ENCODE peak calls at places on chromosomes 12 and 14, in ten cellular contexts. X is PC-9; K is mammary epithelial cell; U is CD8-positive, alpha-beta T cell; P is fibroblast of lung; A is HCT116; R is body of pancreas; Z is PC-3; M is thyroid gland; V is WERI-Rb-1. D is an unnamed sample.

GRCh38 chr14:59018978-59019377 is 169.5 kb upstream of the DAAM1 start:
- DNase-seq in X (no peak), K (no peak), U (no peak), P (no peak), A (no peak), R (no peak), Z (peak; percentile 53), M (no peak), V (peak; percentile 16), D (no peak)

GRCh38 chr14:85536835-85537195 is 6.9 kb downstream of the FLRT2 start:
- DNase-seq in X (no peak), K (no peak), U (no peak), P (peak; percentile 50), A (no peak), R (no peak), Z (no peak), M (no peak), V (no peak), D (no peak)

GRCh38 chr12:3119745-3120660 is 42.8 kb downstream of the TSPAN9 start:
- DNase-seq in X (peak; percentile 32), K (peak; percentile 69), U (no peak), P (peak; percentile 42), A (no peak), R (peak; percentile 84), Z (no peak), M (peak; percentile 89), V (no peak), D (peak; percentile 39)

GRCh38 chr12:132795847-132796246 is 32.8 kb downstream of the GOLGA3 start:
- DNase-seq in X (no peak), K (no peak), U (no peak), P (no peak), A (no peak), R (no peak), Z (no peak), M (no peak), V (no peak), D (no peak)

GRCh38 chr12:71947645-71948105 is 9.0 kb downstream of the TPH2 start:
- DNase-seq in X (peak; percentile 91), K (peak; percentile 87), U (no peak), P (peak; percentile 23), A (no peak), R (peak; percentile 11), Z (peak; percentile 63), M (peak; percentile 78), V (peak; percentile 82), D (peak; percentile 50)

GRCh38 chr12:59388176-59388575 is 207.7 kb upstream of the SLC16A7 start:
- DNase-seq in X (no peak), K (no peak), U (no peak), P (no peak), A (no peak), R (no peak), Z (peak; percentile 25), M (no peak), V (no peak), D (no peak)

GRCh38 chr14:95815226-95815690 is 61.4 kb upstream of the TUNAR start:
- DNase-seq in X (no peak), K (no peak), U (no peak), P (no peak), A (no peak), R (no peak), Z (no peak), M (no peak), V (no peak), D (no peak)

GRCh38 chr12:47216150-47216677 is 136.5 kb upstream of the AMIGO2 start:
- DNase-seq in X (no peak), K (no peak), U (peak; percentile 63), P (no peak), A (no peak), R (no peak), Z (no peak), M (no peak), V (no peak), D (no peak)

GRCh38 chr14:103298620-103299019 is 35.4 kb upstream of the EIF5 start:
- DNase-seq in X (no peak), K (no peak), U (no peak), P (no peak), A (no peak), R (no peak), Z (no peak), M (no peak), V (peak; percentile 32), D (no peak)

GRCh38 chr14:77409131-77409533 is 14.2 kb downstream of the NOXRED1 start:
- DNase-seq in X (no peak), K (peak; percentile 18), U (no peak), P (peak; percentile 4), A (peak; percentile 21), R (no peak), Z (peak; percentile 41), M (no peak), V (peak; percentile 36), D (no peak)

DNA sequence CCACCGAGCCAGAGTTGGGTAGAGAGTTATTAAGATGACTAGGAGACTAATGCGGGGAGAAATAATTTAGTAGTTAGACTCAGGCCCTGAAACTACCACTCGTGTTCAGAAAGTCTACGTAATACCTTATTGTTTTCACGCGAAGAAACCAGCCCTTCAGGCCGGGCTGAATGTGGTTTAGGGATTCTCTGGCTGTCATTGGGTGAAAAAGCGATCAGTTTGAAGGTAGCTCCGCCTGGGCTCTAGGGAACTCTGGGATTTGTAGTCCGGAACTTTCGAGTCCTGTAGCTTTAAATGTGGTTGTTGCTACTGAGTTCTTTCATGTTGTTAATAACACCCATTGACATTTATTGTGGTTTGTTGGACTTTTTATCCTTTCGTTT is 549 bp upstream of the WDR89 start:
- DNase-seq in X (peak; percentile 89), K (peak; percentile 93), U (peak; percentile 65), P (peak; percentile 97), A (peak; percentile 92), R (peak; percentile 85), Z (peak; percentile 95), M (peak; percentile 82), V (peak; percentile 78), D (peak; percentile 90)
- H3K27ac ChIP-seq in X (peak overlapping the region; percentile 90), K (peak overlapping the region; percentile 97), U (peak overlapping the region; percentile 94), P (peak overlapping the region; percentile 95), A (peak overlapping the region; percentile 92), R (peak overlapping the region; percentile 93), Z (peak overlapping the region; percentile 89), M (peak overlapping the region; percentile 91), V (peak overlapping the region; percentile 92), D (peak overlapping the region; percentile 96)

GRCh38 chr14:21072781-21073339 is 2.8 kb downstream of the ARHGEF40 start:
- DNase-seq in X (no peak), K (no peak), U (no peak), P (no peak), A (no peak), R (peak; percentile 61), Z (no peak), M (peak; percentile 24), V (no peak), D (no peak)
- TF ChIP-seq CTCF in X (no peak), K (no peak), U (no peak), P (no peak), A (no peak), R (no peak), Z (no peak), M (no peak), V (no peak), D (no peak)

DNA sequence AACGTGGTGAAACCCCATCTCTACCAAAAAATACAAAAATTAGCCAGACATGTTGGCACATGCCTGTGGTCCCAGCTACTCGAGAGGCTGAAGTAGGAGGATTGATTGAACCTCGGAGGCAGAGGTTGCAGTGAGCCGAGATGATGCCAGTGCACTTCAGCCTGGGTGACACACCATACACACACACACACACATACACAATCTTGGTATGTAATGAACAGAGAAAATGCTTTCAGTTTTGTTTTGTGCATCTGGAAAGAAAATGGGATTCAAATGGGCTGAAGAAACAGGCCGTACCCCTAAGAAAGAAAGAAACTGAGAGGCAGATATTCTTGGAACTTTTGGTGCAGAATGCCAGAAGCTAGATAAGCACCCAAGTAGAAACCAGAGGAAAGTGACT is 107.2 kb downstream of the PDE3A start:
- DNase-seq in X (no peak), K (no peak), U (no peak), P (peak; percentile 43), A (no peak), R (no peak), Z (no peak), M (no peak), V (no peak), D (no peak)
- H3K27ac ChIP-seq in X (no peak overlapping the region), K (no peak overlapping the region), U (no peak overlapping the region), P (no peak overlapping the region), A (no peak overlapping the region), R (no peak overlapping the region), Z (no peak overlapping the region), M (no peak overlapping the region), V (no peak overlapping the region), D (no peak overlapping the region)

GRCh38 chr14:75232597-75232996 is 46.0 kb upstream of the FOS start:
- DNase-seq in X (no peak), K (no peak), U (peak; percentile 33), P (no peak), A (no peak), R (no peak), Z (no peak), M (no peak), V (no peak), D (no peak)
- TF ChIP-seq CTCF in X (no peak), K (no peak), U (no peak), P (no peak), A (no peak), R (no peak), Z (no peak), M (no peak), V (no peak), D (no peak)

DNA sequence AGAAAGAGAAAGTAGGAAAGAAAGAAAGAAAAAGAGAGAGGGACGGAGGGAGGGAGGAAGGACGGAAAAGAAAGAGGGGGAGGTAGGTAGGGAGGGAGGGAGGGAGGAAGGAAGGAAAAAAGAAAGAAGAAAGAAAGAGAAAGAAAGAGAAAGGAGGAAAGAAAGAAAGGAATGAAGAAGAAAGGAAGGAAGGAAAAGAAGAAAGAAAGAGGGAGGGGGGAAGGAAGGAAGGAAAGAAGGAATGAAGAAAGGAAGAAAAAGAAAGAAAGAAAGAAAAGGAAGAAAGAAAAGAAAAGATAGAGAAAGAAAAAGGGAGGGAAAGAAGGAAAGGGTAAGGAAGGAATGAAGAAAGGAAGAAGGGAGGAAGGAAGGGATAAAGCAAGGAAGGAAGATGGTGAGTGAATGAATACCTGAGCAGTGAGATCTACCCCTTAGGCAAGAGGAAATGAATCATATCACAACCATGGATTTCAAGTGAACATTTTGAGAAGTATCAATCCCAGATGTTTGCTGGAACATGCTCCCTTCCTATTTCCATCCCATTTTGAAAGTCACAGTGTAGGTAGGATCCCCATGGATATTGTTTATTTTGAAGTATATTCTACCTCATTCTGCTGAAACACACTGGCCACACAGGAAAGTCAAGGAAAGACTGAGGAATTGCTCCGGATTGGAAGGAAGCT is 639.4 kb upstream of the TBX3 start:
- DNase-seq in X (no peak), K (peak; percentile 80), U (no peak), P (peak; percentile 52), A (no peak), R (no peak), Z (peak; percentile 84), M (no peak), V (no peak), D (peak; percentile 75)
- H3K27ac ChIP-seq in X (no peak overlapping the region), K (peak overlapping the region; percentile 48), U (no peak overlapping the region), P (peak overlapping the region; percentile 52), A (no peak overlapping the region), R (no peak overlapping the region), Z (peak overlapping the region; percentile 49), M (no peak overlapping the region), V (no peak overlapping the region), D (peak overlapping the region; percentile 61)

DNA sequence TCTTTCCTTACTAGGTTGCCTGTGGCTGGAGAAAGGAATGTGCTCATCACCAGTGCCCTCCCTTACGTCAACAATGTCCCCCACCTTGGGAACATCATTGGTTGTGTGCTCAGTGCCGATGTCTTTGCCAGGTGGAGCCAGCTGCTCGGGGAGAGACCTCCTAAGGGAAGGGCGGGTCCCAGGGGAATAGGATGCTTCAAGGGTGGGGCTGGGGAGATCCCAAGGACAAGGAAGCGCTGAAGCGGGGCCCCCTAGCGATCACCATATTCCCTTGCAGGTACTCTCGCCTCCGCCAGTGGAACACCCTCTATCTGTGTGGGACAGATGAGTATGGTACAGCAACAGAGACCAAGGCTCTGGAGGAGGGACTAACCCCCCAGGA is 10.3 kb downstream of the MARS1 start:
- DNase-seq in X (no peak), K (no peak), U (no peak), P (no peak), A (no peak), R (no peak), Z (no peak), M (no peak), V (no peak), D (no peak)
- TF ChIP-seq CTCF in X (no peak), K (peak; percentile 13), U (no peak), P (no peak), A (no peak), R (no peak), Z (no peak), M (no peak), V (no peak), D (no peak)

D was measured in RWPE1.